ENCODE peak calls at places on chromosome 14, in ten cellular contexts. H, J, Z, M, W, V, L, P, I and O are unnamed samples.
A peak's percentile ranks its signal among the peaks of the same experiment; 100 is the strongest.

GRCh38 chr14:100841445-100842403 is 15.8 kb downstream of the MEG3 start:
- DNase-seq in H (no peak), J (no peak), Z (no peak), M (no peak), W (no peak), V (no peak), L (no peak), P (peak; percentile 76), I (no peak), O (no peak)

GRCh38 chr14:88682495-88683114 is 110.1 kb downstream of the EML5 start:
- DNase-seq in H (peak; percentile 43), J (no peak), Z (no peak), M (no peak), W (no peak), V (no peak), L (no peak), P (no peak), I (no peak), O (no peak)

GRCh38 chr14:103141117-103141796 is 18.0 kb downstream of the TNFAIP2 start:
- DNase-seq in H (peak; percentile 90), J (no peak), Z (peak; percentile 91), M (no peak), W (no peak), V (peak; percentile 87), L (peak; percentile 65), P (peak; percentile 51), I (no peak), O (peak; percentile 65)

GRCh38 chr14:70808402-70809237 is 693 bp downstream of the MAP3K9 start:
- DNase-seq in H (peak; percentile 65), J (no peak), Z (peak; percentile 36), M (peak; percentile 63), W (no peak), V (peak; percentile 88), L (no peak), P (peak; percentile 20), I (peak; percentile 31), O (no peak)

GRCh38 chr14:67940894-67941455 is 121.4 kb downstream of the RAD51B start:
- DNase-seq in H (no peak), J (peak; percentile 52), Z (no peak), M (no peak), W (peak; percentile 59), V (no peak), L (peak; percentile 97), P (no peak), I (no peak), O (no peak)

GRCh38 chr14:27553820-27554219 is 956.0 kb upstream of the NOVA1 start:
- DNase-seq in H (no peak), J (no peak), Z (no peak), M (no peak), W (no peak), V (no peak), L (peak; percentile 7), P (no peak), I (no peak), O (no peak)

GRCh38 chr14:20690848-20691640 is 2.5 kb downstream of the ANG start:
- DNase-seq in H (peak; percentile 41), J (no peak), Z (peak; percentile 68), M (no peak), W (no peak), V (peak; percentile 89), L (peak; percentile 84), P (peak; percentile 67), I (peak; percentile 29), O (peak; percentile 74)

GRCh38 chr14:92728781-92729364 is 19.6 kb downstream of the LGMN start:
- DNase-seq in H (no peak), J (peak; percentile 79), Z (no peak), M (no peak), W (no peak), V (no peak), L (peak; percentile 71), P (no peak), I (no peak), O (peak; percentile 32)

GRCh38 chr14:90444077-90444696 is 47.4 kb downstream of the CALM1 start:
- DNase-seq in H (no peak), J (peak; percentile 80), Z (peak; percentile 32), M (no peak), W (no peak), V (no peak), L (peak; percentile 61), P (no peak), I (no peak), O (peak; percentile 26)

GRCh38 chr14:104389326-104390220 is 190.0 kb upstream of the C14orf180 start:
- DNase-seq in H (no peak), J (no peak), Z (no peak), M (no peak), W (no peak), V (peak; percentile 61), L (no peak), P (no peak), I (peak; percentile 51), O (no peak)

GRCh38 chr14:74392616-74393570 is 33.1 kb downstream of the SYNDIG1L start:
- DNase-seq in H (no peak), J (no peak), Z (no peak), M (no peak), W (no peak), V (no peak), L (no peak), P (no peak), I (no peak), O (no peak)

GRCh38 chr14:77314043-77314442 is 6.6 kb downstream of the POMT2 start:
- DNase-seq in H (no peak), J (peak; percentile 59), Z (no peak), M (no peak), W (peak; percentile 80), V (no peak), L (peak; percentile 88), P (no peak), I (no peak), O (no peak)

GRCh38 chr14:105492051-105492965 is 1.3 kb downstream of the TEDC1 start:
- DNase-seq in H (no peak), J (no peak), Z (no peak), M (peak; percentile 58), W (no peak), V (no peak), L (no peak), P (no peak), I (no peak), O (no peak)

GRCh38 chr14:103840016-103840415 is 7.4 kb downstream of the PPP1R13B start:
- DNase-seq in H (no peak), J (no peak), Z (no peak), M (no peak), W (no peak), V (no peak), L (no peak), P (no peak), I (no peak), O (no peak)

GRCh38 chr14:79596531-79596930 is 614.8 kb downstream of the DIO2 start:
- DNase-seq in H (no peak), J (no peak), Z (no peak), M (no peak), W (no peak), V (no peak), L (peak; percentile 68), P (no peak), I (no peak), O (no peak)

GRCh38 chr14:52110441-52111086 is 41.7 kb upstream of the NID2 start:
- DNase-seq in H (no peak), J (no peak), Z (no peak), M (no peak), W (peak; percentile 52), V (no peak), L (peak; percentile 79), P (no peak), I (no peak), O (no peak)

GRCh38 chr14:26855051-26855753 is 257.4 kb upstream of the NOVA1 start:
- DNase-seq in H (no peak), J (no peak), Z (no peak), M (no peak), W (no peak), V (no peak), L (peak; percentile 59), P (no peak), I (no peak), O (no peak)

GRCh38 chr14:55699131-55700057 is 119.4 kb downstream of the KTN1 start:
- DNase-seq in H (no peak), J (no peak), Z (no peak), M (no peak), W (no peak), V (no peak), L (peak; percentile 91), P (no peak), I (no peak), O (no peak)

GRCh38 chr14:102063092-102063807 is 23.6 kb downstream of the HSP90AA1 start:
- DNase-seq in H (peak; percentile 68), J (peak; percentile 68), Z (peak; percentile 77), M (no peak), W (peak; percentile 54), V (peak; percentile 96), L (peak; percentile 93), P (peak; percentile 39), I (peak; percentile 66), O (peak; percentile 91)

GRCh38 chr14:23141706-23142467 is 22.8 kb upstream of the CEBPE start:
- DNase-seq in H (no peak), J (no peak), Z (no peak), M (no peak), W (no peak), V (no peak), L (peak; percentile 12), P (peak; percentile 10), I (no peak), O (no peak)

GRCh38 chr14:104563191-104563741 is 16.3 kb upstream of the C14orf180 start:
- DNase-seq in H (no peak), J (no peak), Z (no peak), M (no peak), W (no peak), V (peak; percentile 93), L (no peak), P (no peak), I (no peak), O (no peak)

GRCh38 chr14:105364100-105364708 is 34.1 kb upstream of the TEX22 start:
- DNase-seq in H (no peak), J (no peak), Z (no peak), M (no peak), W (no peak), V (peak; percentile 59), L (peak; percentile 77), P (no peak), I (peak; percentile 45), O (no peak)

GRCh38 chr14:60303745-60304144 is 54.7 kb downstream of the PPM1A start:
- DNase-seq in H (no peak), J (no peak), Z (no peak), M (no peak), W (no peak), V (no peak), L (no peak), P (no peak), I (no peak), O (no peak)

GRCh38 chr14:33134975-33135374 is 196.3 kb downstream of the NPAS3 start:
- DNase-seq in H (no peak), J (no peak), Z (no peak), M (no peak), W (no peak), V (no peak), L (no peak), P (no peak), I (no peak), O (no peak)

GRCh38 chr14:92973265-92973797 is 50.4 kb downstream of the CHGA start:
- DNase-seq in H (peak; percentile 97), J (no peak), Z (peak; percentile 50), M (no peak), W (no peak), V (peak; percentile 67), L (peak; percentile 69), P (peak; percentile 52), I (no peak), O (peak; percentile 47)

GRCh38 chr14:65377576-65377975 is 35.0 kb upstream of the FUT8 start:
- DNase-seq in H (no peak), J (no peak), Z (no peak), M (no peak), W (no peak), V (no peak), L (peak; percentile 72), P (no peak), I (no peak), O (peak; percentile 32)

GRCh38 chr14:89399594-89400068 is 17.4 kb downstream of the FOXN3 start:
- DNase-seq in H (peak; percentile 28), J (peak; percentile 79), Z (no peak), M (no peak), W (peak; percentile 69), V (no peak), L (peak; percentile 80), P (peak; percentile 31), I (no peak), O (no peak)

GRCh38 chr14:106681161-106681955 is 1155.0 kb downstream of the TMEM121 start:
- DNase-seq in H (no peak), J (no peak), Z (no peak), M (no peak), W (no peak), V (no peak), L (no peak), P (no peak), I (no peak), O (no peak)